ENCODE peak calls at places on chromosomes 3 and 15, in five cellular contexts. S is MM.1S; J is naive thymus-derived CD4-positive, alpha-beta T cell; L is heart right ventricle; Y is endodermal cell. N is an unnamed sample.

GRCh38 chr15:95267476-95267875 is 1036.1 kb downstream of the MCTP2 start:
- DNase-seq in S (no peak), J (no peak), Y (no peak), L (no peak), N (no peak)

GRCh38 chr15:45630958-45631691 is 3.7 kb upstream of the SQOR start:
- DNase-seq in Y (no peak), L (no peak), J (no peak), S (no peak), N (no peak)

GRCh38 chr3:120526011-120526870 is 69.9 kb upstream of the NDUFB4 start:
- DNase-seq in Y (no peak), J (no peak), S (no peak), L (no peak), N (no peak)

GRCh38 chr3:45480218-45480617 is 91.8 kb downstream of the LARS2 start:
- DNase-seq in S (no peak), Y (no peak), L (no peak), J (no peak), N (no peak)

GRCh38 chr3:76470285-76470684 is 569.6 kb upstream of the ROBO2 start:
- DNase-seq in Y (no peak), S (no peak), L (no peak), J (no peak), N (no peak)

GRCh38 chr3:157098823-157099185 is 61.1 kb downstream of the CCNL1 start:
- DNase-seq in J (no peak), Y (no peak), S (no peak), L (no peak), N (no peak)

GRCh38 chr3:42746455-42747450 is 26.3 kb downstream of the CCDC13 start:
- DNase-seq in J (no peak), S (no peak), L (no peak), Y (peak; percentile 43), N (no peak)

GRCh38 chr3:38843898-38844297 is 27.9 kb upstream of the SCN10A start:
- DNase-seq in Y (no peak), J (no peak), L (peak; percentile 25), S (no peak), N (no peak)

GRCh38 chr3:33032937-33033336 is 64.0 kb downstream of the GLB1 start:
- DNase-seq in Y (no peak), S (no peak), J (no peak), L (no peak), N (no peak)

GRCh38 chr3:45904931-45905330 is 18.6 kb downstream of the CCR9 start:
- DNase-seq in S (no peak), L (no peak), J (no peak), Y (no peak), N (no peak)

GRCh38 chr3:110564674-110565073 is 506.9 kb upstream of the NECTIN3 start:
- DNase-seq in Y (no peak), S (no peak), L (no peak), J (no peak), N (no peak)

GRCh38 chr3:114698355-114699105 is 404.7 kb downstream of the TIGIT start:
- DNase-seq in J (no peak), L (no peak), S (no peak), Y (no peak), N (no peak)

GRCh38 chr15:46242935-46243334 is 608.1 kb downstream of the SQOR start:
- DNase-seq in L (no peak), J (no peak), Y (no peak), S (no peak), N (no peak)

GRCh38 chr3:45865568-45865955 is 20.8 kb upstream of the CCR9 start:
- DNase-seq in S (no peak), J (no peak), L (no peak), Y (no peak), N (no peak)

GRCh38 chr3:14631687-14632444 is 19.7 kb upstream of the CCDC174 start:
- DNase-seq in S (no peak), J (no peak), L (no peak), Y (peak; percentile 32), N (no peak)

GRCh38 chr3:53845103-53845880 is 927 bp downstream of the CHDH start:
- DNase-seq in J (no peak), Y (peak; percentile 93), S (peak; percentile 73), L (peak; percentile 44), N (peak; percentile 69)

GRCh38 chr3:123116116-123116515 is 49.3 kb downstream of the PDIA5 start:
- DNase-seq in S (no peak), L (no peak), J (no peak), Y (no peak), N (no peak)

GRCh38 chr15:37900286-37901221 is 33.9 kb upstream of the TMCO5A start:
- DNase-seq in S (no peak), Y (no peak), L (no peak), J (no peak), N (no peak)

GRCh38 chr15:63465104-63465503 is 39.3 kb upstream of the USP3 start:
- DNase-seq in L (no peak), J (no peak), Y (no peak), S (no peak), N (no peak)

GRCh38 chr3:183253364-183253960 is 409 bp downstream of the B3GNT5 start:
- DNase-seq in J (peak; percentile 7), S (no peak), L (peak; percentile 80), Y (peak; percentile 78), N (peak; percentile 85)

GRCh38 chr15:85760531-85761371 is 34.0 kb downstream of the KLHL25 start:
- DNase-seq in L (no peak), J (no peak), S (no peak), Y (no peak), N (peak; percentile 54)

GRCh38 chr3:196274585-196274984 is 12.9 kb downstream of the PCYT1A start:
- DNase-seq in J (peak; percentile 46), S (peak; percentile 94), L (no peak), Y (no peak), N (no peak)

GRCh38 chr15:51366071-51366470 is 24.6 kb downstream of the GLDN start:
- DNase-seq in L (no peak), Y (no peak), S (no peak), J (no peak), N (no peak)

GRCh38 chr3:55185380-55185779 is 257.5 kb upstream of the LRTM1 start:
- DNase-seq in Y (no peak), L (no peak), J (no peak), S (no peak), N (no peak)

GRCh38 chr3:120145498-120146285 is 51.4 kb upstream of the GSK3B start:
- DNase-seq in L (no peak), J (no peak), Y (no peak), S (peak; percentile 20), N (no peak)

GRCh38 chr15:54585063-54585462 is 606.8 kb downstream of the UNC13C start:
- DNase-seq in L (no peak), S (no peak), Y (no peak), J (no peak), N (no peak)

GRCh38 chr3:30989266-30989799 is 94.9 kb upstream of the GADL1 start:
- DNase-seq in Y (no peak), J (no peak), L (no peak), S (no peak), N (no peak)

GRCh38 chr3:118501152-118501551 is 533.5 kb downstream of the IGSF11 start:
- DNase-seq in Y (peak; percentile 78), J (no peak), S (no peak), L (peak; percentile 18), N (peak; percentile 32)

GRCh38 chr15:64536244-64536836 is 76.0 kb downstream of the ZNF609 start:
- DNase-seq in S (no peak), L (no peak), Y (no peak), J (no peak), N (no peak)

GRCh38 chr3:141052570-141053069 is 1.5 kb downstream of the SPSB4 start:
- DNase-seq in J (no peak), L (no peak), Y (peak; percentile 83), S (no peak), N (peak; percentile 78)
- H3K27ac ChIP-seq in J (no peak overlapping the region), L (peak overlapping the region; percentile 84), Y (no peak overlapping the region), S (no peak overlapping the region), N (no peak overlapping the region)

GRCh38 chr15:26087395-26087794 is 224.3 kb upstream of the ATP10A start:
- DNase-seq in Y (no peak), J (no peak), L (no peak), S (no peak), N (no peak)
- H3K27ac ChIP-seq in Y (no peak overlapping the region), J (no peak overlapping the region), L (no peak overlapping the region), S (no peak overlapping the region), N (no peak overlapping the region)

DNA sequence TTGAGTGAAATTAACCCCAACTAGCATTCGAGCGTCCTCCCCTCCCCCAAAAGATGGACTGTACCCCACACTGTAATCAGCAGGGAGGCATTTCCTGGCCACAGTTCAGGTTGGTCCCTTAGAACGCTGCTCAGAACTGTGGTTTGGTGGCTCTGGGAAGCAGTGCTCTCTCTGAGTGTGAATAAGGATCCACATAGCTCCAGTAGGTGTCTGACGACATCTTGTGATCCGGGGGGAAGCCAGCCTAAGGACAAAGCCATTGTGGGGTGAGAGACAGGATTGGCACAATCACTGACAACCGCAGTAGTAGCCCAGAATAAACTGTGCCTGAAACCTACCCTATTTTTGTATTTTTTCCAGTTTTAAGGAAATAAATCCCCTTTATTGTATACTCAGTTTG is 125.3 kb downstream of the IGF1R start:
- DNase-seq in Y (peak; percentile 65), J (no peak), S (no peak), L (no peak), N (no peak)
- H3K27ac ChIP-seq in Y (no peak overlapping the region), J (no peak overlapping the region), S (no peak overlapping the region), L (no peak overlapping the region), N (no peak overlapping the region)

GRCh38 chr15:36330598-36330997 is 248.8 kb upstream of the CDIN1 start:
- DNase-seq in J (no peak), L (no peak), S (no peak), Y (peak; percentile 73), N (no peak)
- H3K27ac ChIP-seq in J (no peak overlapping the region), L (no peak overlapping the region), S (no peak overlapping the region), Y (no peak overlapping the region), N (no peak overlapping the region)

DNA sequence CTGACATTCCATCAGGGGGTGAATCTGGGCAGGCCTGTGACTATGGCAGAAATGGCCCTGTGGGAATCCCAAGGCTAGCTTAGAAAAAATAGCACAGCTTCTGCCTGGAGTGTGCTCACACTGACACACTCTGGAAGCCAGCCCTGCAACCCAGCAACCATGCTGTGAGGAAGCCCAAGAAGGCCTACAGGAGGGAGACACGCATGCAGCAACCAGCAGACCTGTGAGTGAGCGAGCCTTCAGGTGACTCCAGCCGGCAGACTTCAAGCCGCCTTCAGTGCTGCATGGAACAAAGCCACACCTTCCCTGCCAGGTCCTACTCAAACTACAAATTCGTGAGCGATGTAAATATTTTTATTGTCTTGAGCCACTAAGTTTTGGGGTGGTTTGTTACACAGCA is 26.1 kb downstream of the RAB6B start:
- DNase-seq in S (no peak), Y (no peak), J (no peak), L (no peak), N (no peak)
- H3K27ac ChIP-seq in S (no peak overlapping the region), Y (no peak overlapping the region), J (no peak overlapping the region), L (no peak overlapping the region), N (no peak overlapping the region)

GRCh38 chr3:188780188-188781147 is 391.3 kb upstream of the TPRG1 start:
- DNase-seq in Y (no peak), J (no peak), S (no peak), L (no peak), N (no peak)
- H3K27ac ChIP-seq in Y (no peak overlapping the region), J (no peak overlapping the region), S (no peak overlapping the region), L (peak overlapping the region; percentile 53), N (peak overlapping the region; percentile 21)

GRCh38 chr3:46938118-46938517 is 38.4 kb downstream of the CCDC12 start:
- DNase-seq in Y (no peak), S (no peak), J (no peak), L (no peak), N (peak; percentile 61)
- H3K27ac ChIP-seq in Y (no peak overlapping the region), S (no peak overlapping the region), J (no peak overlapping the region), L (peak overlapping the region; percentile 88), N (no peak overlapping the region)